ENCODE peak calls at places on chromosome 6, in five cellular contexts. One of them, this sample, is unnamed.

GRCh38 chr6:108781419-108782110 is 66.7 kb upstream of the ARMC2 start:
- DNase-seq in adrenal gland: no peak
- DNase-seq in mesendoderm: peak
- DNase-seq in stomach: no peak
- DNase-seq in uterus: peak
- DNase-seq in this sample: no peak

GRCh38 chr6:21749754-21750153 is 156.2 kb downstream of the SOX4 start:
- DNase-seq in adrenal gland: no peak
- DNase-seq in mesendoderm: peak
- DNase-seq in stomach: no peak
- DNase-seq in uterus: no peak
- DNase-seq in this sample: no peak

GRCh38 chr6:8789878-8790277 is 354.5 kb upstream of the SLC35B3 start:
- DNase-seq in adrenal gland: no peak
- DNase-seq in mesendoderm: no peak
- DNase-seq in stomach: no peak
- DNase-seq in uterus: no peak
- DNase-seq in this sample: no peak

GRCh38 chr6:72984981-72985665 is 240.2 kb downstream of the KHDC1L start:
- DNase-seq in adrenal gland: no peak
- DNase-seq in mesendoderm: no peak
- DNase-seq in stomach: no peak
- DNase-seq in uterus: no peak
- DNase-seq in this sample: no peak

GRCh38 chr6:29696147-29697129 is 15.5 kb upstream of the ZFP57 start:
- DNase-seq in adrenal gland: no peak
- DNase-seq in mesendoderm: peak
- DNase-seq in stomach: no peak
- DNase-seq in uterus: no peak
- DNase-seq in this sample: no peak

GRCh38 chr6:137904822-137905617 is 38.0 kb downstream of the TNFAIP3 start:
- DNase-seq in adrenal gland: no peak
- DNase-seq in mesendoderm: no peak
- DNase-seq in stomach: no peak
- DNase-seq in uterus: no peak
- DNase-seq in this sample: no peak

GRCh38 chr6:449486-450419 is 58.2 kb downstream of the IRF4 start:
- DNase-seq in adrenal gland: no peak
- DNase-seq in mesendoderm: no peak
- DNase-seq in stomach: no peak
- DNase-seq in uterus: no peak
- DNase-seq in this sample: no peak

GRCh38 chr6:156379392-156379910 is 397.7 kb upstream of the ARID1B start:
- DNase-seq in adrenal gland: no peak
- DNase-seq in mesendoderm: no peak
- DNase-seq in stomach: no peak
- DNase-seq in uterus: no peak
- DNase-seq in this sample: no peak

GRCh38 chr6:130365166-130366010 is 429 bp upstream of the TMEM200A start:
- DNase-seq in adrenal gland: peak
- DNase-seq in mesendoderm: peak
- DNase-seq in stomach: peak
- DNase-seq in uterus: peak
- DNase-seq in this sample: no peak

GRCh38 chr6:84618046-84618752 is 146.2 kb downstream of the TBX18 start:
- DNase-seq in adrenal gland: no peak
- DNase-seq in mesendoderm: peak
- DNase-seq in stomach: no peak
- DNase-seq in uterus: no peak
- DNase-seq in this sample: no peak

GRCh38 chr6:34517966-34518365 is 38.2 kb downstream of the SPDEF start:
- DNase-seq in adrenal gland: no peak
- DNase-seq in mesendoderm: no peak
- DNase-seq in stomach: no peak
- DNase-seq in uterus: no peak
- DNase-seq in this sample: no peak

GRCh38 chr6:100267002-100267401 is 197.7 kb downstream of the SIM1 start:
- DNase-seq in adrenal gland: no peak
- DNase-seq in mesendoderm: no peak
- DNase-seq in stomach: no peak
- DNase-seq in uterus: no peak
- DNase-seq in this sample: no peak

GRCh38 chr6:17475845-17476244 is 82.5 kb downstream of the CAP2 start:
- DNase-seq in adrenal gland: no peak
- DNase-seq in mesendoderm: no peak
- DNase-seq in stomach: no peak
- DNase-seq in uterus: no peak
- DNase-seq in this sample: no peak

GRCh38 chr6:65896140-65896539 is 189.1 kb upstream of the EYS start:
- DNase-seq in adrenal gland: no peak
- DNase-seq in mesendoderm: no peak
- DNase-seq in stomach: no peak
- DNase-seq in uterus: no peak
- DNase-seq in this sample: no peak

GRCh38 chr6:13277231-13277630 is 51.1 kb downstream of the TBC1D7 start:
- DNase-seq in adrenal gland: no peak
- DNase-seq in mesendoderm: no peak
- DNase-seq in stomach: no peak
- DNase-seq in uterus: no peak
- DNase-seq in this sample: no peak

GRCh38 chr6:154295733-154296132 is 60.9 kb downstream of the IPCEF1 start:
- DNase-seq in adrenal gland: no peak
- DNase-seq in mesendoderm: no peak
- DNase-seq in stomach: no peak
- DNase-seq in uterus: no peak
- DNase-seq in this sample: no peak

GRCh38 chr6:6875818-6876470 is 231.8 kb upstream of the RREB1 start:
- DNase-seq in adrenal gland: no peak
- DNase-seq in mesendoderm: no peak
- DNase-seq in stomach: no peak
- DNase-seq in uterus: no peak
- DNase-seq in this sample: peak

GRCh38 chr6:36660771-36661471 is 17.6 kb upstream of the CDKN1A start:
- DNase-seq in adrenal gland: peak
- DNase-seq in mesendoderm: peak
- DNase-seq in stomach: peak
- DNase-seq in uterus: peak
- DNase-seq in this sample: no peak

GRCh38 chr6:36665180-36665579 is 13.3 kb upstream of the CDKN1A start:
- DNase-seq in adrenal gland: no peak
- DNase-seq in mesendoderm: no peak
- DNase-seq in stomach: no peak
- DNase-seq in uterus: no peak
- DNase-seq in this sample: no peak

GRCh38 chr6:36662827-36663256 is 15.7 kb upstream of the CDKN1A start:
- DNase-seq in adrenal gland: no peak
- DNase-seq in mesendoderm: no peak
- DNase-seq in stomach: peak
- DNase-seq in uterus: no peak
- DNase-seq in this sample: no peak

GRCh38 chr6:36662380-36662779 is 16.1 kb upstream of the CDKN1A start:
- DNase-seq in adrenal gland: no peak
- DNase-seq in mesendoderm: no peak
- DNase-seq in stomach: no peak
- DNase-seq in uterus: no peak
- DNase-seq in this sample: no peak

DNA sequence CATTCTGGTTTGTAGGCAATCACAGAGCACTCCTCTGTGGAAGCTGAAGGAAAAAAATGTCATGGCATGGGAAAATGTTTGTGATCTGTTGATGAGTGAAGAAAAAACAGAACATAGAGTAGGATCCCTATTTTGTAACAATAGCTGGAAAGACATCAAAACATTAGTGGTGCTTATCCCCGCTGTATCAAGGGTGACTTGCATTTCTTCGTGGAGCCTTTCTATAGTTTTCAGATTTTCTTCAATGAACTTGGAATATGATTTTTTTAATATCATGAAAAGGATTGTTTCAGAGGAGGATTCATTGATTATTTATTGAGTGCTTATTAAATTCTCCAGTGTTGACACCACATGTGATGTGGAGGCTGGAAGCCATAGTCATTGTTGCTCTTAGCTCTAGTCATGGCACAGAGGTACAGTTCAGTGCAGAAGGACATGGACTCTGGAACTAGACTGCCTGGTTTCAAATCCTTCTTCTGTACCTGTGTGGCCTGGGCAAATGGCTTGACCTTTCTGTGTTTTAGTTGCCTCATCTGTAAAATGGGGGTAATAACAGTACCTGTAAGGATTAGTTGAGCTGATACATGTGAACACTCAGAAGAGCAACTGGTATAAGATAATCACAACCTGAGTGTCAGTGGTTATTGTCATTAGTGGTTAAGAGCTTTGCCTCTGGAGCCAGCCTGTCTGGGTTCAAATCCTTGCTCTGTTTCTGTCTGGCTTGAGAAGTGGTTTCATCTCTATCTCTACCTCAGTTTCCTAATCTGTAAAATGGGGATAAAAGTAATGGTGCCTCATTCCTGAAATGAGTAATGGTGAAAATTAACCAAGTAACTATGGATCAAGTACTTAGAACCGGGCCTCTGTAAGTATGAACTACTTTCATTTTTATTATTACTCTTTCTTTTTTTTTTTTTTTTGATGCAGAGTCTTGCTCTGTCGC is 14.7 kb upstream of the CDKN1A start:
- DNase-seq in adrenal gland: no peak
- DNase-seq in mesendoderm: no peak
- DNase-seq in stomach: no peak
- DNase-seq in uterus: no peak
- DNase-seq in this sample: no peak
- H3K27ac ChIP-seq in adrenal gland: no peak
- H3K27ac ChIP-seq in mesendoderm: no peak
- H3K27ac ChIP-seq in stomach: no peak
- H3K27ac ChIP-seq in uterus: no peak
- H3K27ac ChIP-seq in this sample: no peak

GRCh38 chr6:158071121-158072082 is 89.7 kb downstream of the SYNJ2 start:
- DNase-seq in adrenal gland: no peak
- DNase-seq in mesendoderm: peak
- DNase-seq in stomach: no peak
- DNase-seq in uterus: no peak
- DNase-seq in this sample: no peak
- H3K27ac ChIP-seq in adrenal gland: no peak
- H3K27ac ChIP-seq in mesendoderm: no peak
- H3K27ac ChIP-seq in stomach: no peak
- H3K27ac ChIP-seq in uterus: peak
- H3K27ac ChIP-seq in this sample: no peak

GRCh38 chr6:150165020-150165702 is 22.3 kb downstream of the PPP1R14C start:
- DNase-seq in adrenal gland: no peak
- DNase-seq in mesendoderm: no peak
- DNase-seq in stomach: no peak
- DNase-seq in uterus: no peak
- DNase-seq in this sample: no peak

GRCh38 chr6:150169609-150170008 is 26.8 kb downstream of the PPP1R14C start:
- DNase-seq in adrenal gland: no peak
- DNase-seq in mesendoderm: no peak
- DNase-seq in stomach: no peak
- DNase-seq in uterus: no peak
- DNase-seq in this sample: peak

GRCh38 chr6:150172929-150173328 is 30.1 kb downstream of the PPP1R14C start:
- DNase-seq in adrenal gland: no peak
- DNase-seq in mesendoderm: no peak
- DNase-seq in stomach: no peak
- DNase-seq in uterus: no peak
- DNase-seq in this sample: no peak

GRCh38 chr6:150163970-150164369 is 21.1 kb downstream of the PPP1R14C start:
- DNase-seq in adrenal gland: no peak
- DNase-seq in mesendoderm: no peak
- DNase-seq in stomach: no peak
- DNase-seq in uterus: no peak
- DNase-seq in this sample: no peak

DNA sequence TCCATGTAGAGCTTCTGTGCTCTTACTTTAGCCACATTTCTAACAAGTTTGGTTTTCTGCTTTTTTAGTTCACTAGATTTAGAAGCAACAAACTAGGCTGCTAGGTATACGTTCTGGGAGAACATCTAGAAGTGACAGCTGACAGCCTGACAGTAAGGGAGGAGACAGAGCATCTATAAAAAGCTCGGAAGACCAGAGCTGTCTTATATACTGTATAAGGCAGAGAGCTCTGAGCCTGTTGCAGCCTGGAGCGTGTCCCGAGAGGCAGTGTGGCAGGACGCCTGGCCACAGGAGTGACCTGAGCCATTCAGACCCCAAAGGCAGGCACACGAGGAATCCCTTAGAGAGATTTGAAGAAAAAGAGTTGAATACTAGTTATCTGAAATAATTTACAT is 24.6 kb downstream of the PPP1R14C start:
- DNase-seq in adrenal gland: no peak
- DNase-seq in mesendoderm: no peak
- DNase-seq in stomach: no peak
- DNase-seq in uterus: no peak
- DNase-seq in this sample: no peak
- H3K27ac ChIP-seq in adrenal gland: no peak
- H3K27ac ChIP-seq in mesendoderm: no peak
- H3K27ac ChIP-seq in stomach: no peak
- H3K27ac ChIP-seq in uterus: no peak
- H3K27ac ChIP-seq in this sample: no peak

GRCh38 chr6:169082093-169082492 is 171.6 kb downstream of the THBS2 start:
- DNase-seq in adrenal gland: no peak
- DNase-seq in mesendoderm: no peak
- DNase-seq in stomach: no peak
- DNase-seq in uterus: no peak
- DNase-seq in this sample: no peak

GRCh38 chr6:169081264-169081663 is 172.4 kb downstream of the THBS2 start:
- DNase-seq in adrenal gland: no peak
- DNase-seq in mesendoderm: no peak
- DNase-seq in stomach: no peak
- DNase-seq in uterus: no peak
- DNase-seq in this sample: no peak

GRCh38 chr6:169084067-169084466 is 169.6 kb downstream of the THBS2 start:
- DNase-seq in adrenal gland: no peak
- DNase-seq in mesendoderm: no peak
- DNase-seq in stomach: no peak
- DNase-seq in uterus: no peak
- DNase-seq in this sample: no peak

GRCh38 chr6:169085466-169085865 is 168.2 kb downstream of the THBS2 start:
- DNase-seq in adrenal gland: no peak
- DNase-seq in mesendoderm: no peak
- DNase-seq in stomach: no peak
- DNase-seq in uterus: no peak
- DNase-seq in this sample: no peak

DNA sequence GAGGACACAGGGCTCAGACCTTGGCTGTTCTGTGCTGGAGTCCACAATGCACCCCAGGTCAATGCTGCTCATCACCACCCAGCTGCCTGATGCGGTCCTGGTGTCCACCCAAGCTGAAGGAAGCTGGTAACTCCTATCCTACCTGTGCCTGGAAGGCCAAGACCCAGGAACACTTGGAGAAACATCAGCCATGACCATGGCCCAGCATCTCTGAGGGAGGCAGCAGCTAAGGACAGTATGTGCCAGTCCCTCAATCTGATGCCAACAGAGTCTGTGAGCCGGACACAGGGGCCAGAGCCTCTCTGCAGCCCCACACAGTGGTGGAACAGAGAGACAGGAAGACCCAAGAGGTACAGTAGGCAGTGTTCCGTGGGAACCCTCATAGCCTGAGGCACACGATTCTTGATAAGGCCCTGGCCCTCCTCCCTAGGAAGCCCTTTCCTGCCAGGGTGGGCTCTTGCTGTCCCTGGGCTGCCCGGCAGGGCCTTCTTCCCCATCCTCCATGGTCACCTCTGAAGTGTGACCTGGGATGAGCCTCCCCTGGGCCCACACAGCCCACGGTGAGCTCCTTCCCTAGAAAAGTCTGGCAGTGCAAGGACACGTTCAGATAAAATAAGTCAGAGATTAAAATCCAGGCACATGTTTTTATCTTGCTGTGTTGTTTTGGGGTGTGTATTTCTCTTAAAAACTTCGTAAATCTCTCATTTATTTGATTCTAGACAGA is 170.7 kb downstream of the THBS2 start:
- DNase-seq in adrenal gland: no peak
- DNase-seq in mesendoderm: no peak
- DNase-seq in stomach: no peak
- DNase-seq in uterus: no peak
- DNase-seq in this sample: no peak
- H3K27ac ChIP-seq in adrenal gland: no peak
- H3K27ac ChIP-seq in mesendoderm: no peak
- H3K27ac ChIP-seq in stomach: no peak
- H3K27ac ChIP-seq in uterus: no peak
- H3K27ac ChIP-seq in this sample: no peak

This sample was measured in epithelial cell of prostate.